ENCODE peak calls at places on chromosomes 4 and X, in eight cellular contexts. One of them, this sample, is unnamed. For H3K4me1, the result is how much of the 10 kb centered on the place peaks cover.

GRCh38 chrX:83771664-83772063 is 89.3 kb upstream of the CYLC1 start:
- DNase-seq in psoas muscle: no peak
- DNase-seq in heart right ventricle: no peak
- DNase-seq in esophagus muscularis mucosa: no peak
- DNase-seq in cardiac muscle cell: no peak
- DNase-seq in transverse colon: no peak
- DNase-seq in A549: no peak
- DNase-seq in mammary epithelial cell: no peak
- DNase-seq in this sample: no peak

GRCh38 chr4:140367738-140368137 is 5.7 kb upstream of the SCOC start:
- DNase-seq in psoas muscle: no peak
- DNase-seq in heart right ventricle: no peak
- DNase-seq in esophagus muscularis mucosa: no peak
- DNase-seq in cardiac muscle cell: peak
- DNase-seq in transverse colon: no peak
- DNase-seq in A549: no peak
- DNase-seq in mammary epithelial cell: peak
- DNase-seq in this sample: no peak

GRCh38 chr4:13642576-13642975 is 15.1 kb upstream of the BOD1L1 start:
- DNase-seq in psoas muscle: no peak
- DNase-seq in heart right ventricle: peak
- DNase-seq in esophagus muscularis mucosa: no peak
- DNase-seq in cardiac muscle cell: peak
- DNase-seq in transverse colon: no peak
- DNase-seq in A549: no peak
- DNase-seq in mammary epithelial cell: no peak
- DNase-seq in this sample: peak

GRCh38 chr4:156006192-156006591 is 52.5 kb upstream of the CTSO start:
- DNase-seq in psoas muscle: no peak
- DNase-seq in heart right ventricle: no peak
- DNase-seq in esophagus muscularis mucosa: no peak
- DNase-seq in cardiac muscle cell: no peak
- DNase-seq in transverse colon: no peak
- DNase-seq in A549: no peak
- DNase-seq in mammary epithelial cell: no peak
- DNase-seq in this sample: no peak

GRCh38 chr4:78059524-78059889 is 2.4 kb downstream of the FRAS1 start:
- DNase-seq in psoas muscle: peak
- DNase-seq in heart right ventricle: peak
- DNase-seq in esophagus muscularis mucosa: no peak
- DNase-seq in cardiac muscle cell: peak
- DNase-seq in transverse colon: peak
- DNase-seq in A549: peak
- DNase-seq in mammary epithelial cell: peak
- DNase-seq in this sample: no peak

GRCh38 chr4:7158991-7159390 is 33.3 kb upstream of the SORCS2 start:
- DNase-seq in psoas muscle: peak
- DNase-seq in heart right ventricle: no peak
- DNase-seq in esophagus muscularis mucosa: no peak
- DNase-seq in cardiac muscle cell: no peak
- DNase-seq in transverse colon: no peak
- DNase-seq in A549: no peak
- DNase-seq in mammary epithelial cell: no peak
- DNase-seq in this sample: peak

GRCh38 chrX:49753691-49754090 is 57.9 kb upstream of the PAGE1 start:
- DNase-seq in psoas muscle: no peak
- DNase-seq in heart right ventricle: no peak
- DNase-seq in esophagus muscularis mucosa: no peak
- DNase-seq in cardiac muscle cell: no peak
- DNase-seq in transverse colon: no peak
- DNase-seq in A549: no peak
- DNase-seq in mammary epithelial cell: no peak
- DNase-seq in this sample: no peak

GRCh38 chrX:53242310-53242709 is 17.3 kb upstream of the KDM5C start:
- DNase-seq in psoas muscle: no peak
- DNase-seq in heart right ventricle: no peak
- DNase-seq in esophagus muscularis mucosa: no peak
- DNase-seq in cardiac muscle cell: no peak
- DNase-seq in transverse colon: no peak
- DNase-seq in A549: no peak
- DNase-seq in mammary epithelial cell: no peak
- DNase-seq in this sample: no peak

GRCh38 chrX:109920868-109921267 is 82.0 kb upstream of the TMEM164 start:
- DNase-seq in psoas muscle: no peak
- DNase-seq in heart right ventricle: no peak
- DNase-seq in esophagus muscularis mucosa: no peak
- DNase-seq in cardiac muscle cell: no peak
- DNase-seq in transverse colon: no peak
- DNase-seq in A549: no peak
- DNase-seq in mammary epithelial cell: no peak
- DNase-seq in this sample: no peak

GRCh38 chr4:2818351-2818939 is 25.2 kb upstream of the ADD1 start:
- DNase-seq in psoas muscle: peak
- DNase-seq in heart right ventricle: no peak
- DNase-seq in esophagus muscularis mucosa: no peak
- DNase-seq in cardiac muscle cell: no peak
- DNase-seq in transverse colon: no peak
- DNase-seq in A549: no peak
- DNase-seq in mammary epithelial cell: no peak
- DNase-seq in this sample: no peak

GRCh38 chr4:188162698-188163097 is 23.5 kb downstream of the TRIML1 start:
- DNase-seq in psoas muscle: no peak
- DNase-seq in heart right ventricle: no peak
- DNase-seq in esophagus muscularis mucosa: no peak
- DNase-seq in cardiac muscle cell: no peak
- DNase-seq in transverse colon: no peak
- DNase-seq in A549: no peak
- DNase-seq in mammary epithelial cell: no peak
- DNase-seq in this sample: no peak

GRCh38 chr4:147408189-147408588 is 72.7 kb upstream of the EDNRA start:
- DNase-seq in psoas muscle: no peak
- DNase-seq in heart right ventricle: no peak
- DNase-seq in esophagus muscularis mucosa: no peak
- DNase-seq in cardiac muscle cell: peak
- DNase-seq in transverse colon: no peak
- DNase-seq in A549: no peak
- DNase-seq in mammary epithelial cell: no peak
- DNase-seq in this sample: no peak

GRCh38 chrX:30904632-30905031 is 15.6 kb upstream of the TAB3 start:
- DNase-seq in psoas muscle: no peak
- DNase-seq in heart right ventricle: no peak
- DNase-seq in esophagus muscularis mucosa: no peak
- DNase-seq in cardiac muscle cell: no peak
- DNase-seq in transverse colon: no peak
- DNase-seq in A549: no peak
- DNase-seq in mammary epithelial cell: peak
- DNase-seq in this sample: no peak

GRCh38 chrX:130028196-130028595 is 45.8 kb downstream of the BCORL1 start:
- DNase-seq in psoas muscle: peak
- DNase-seq in heart right ventricle: peak
- DNase-seq in esophagus muscularis mucosa: no peak
- DNase-seq in cardiac muscle cell: peak
- DNase-seq in transverse colon: peak
- DNase-seq in A549: peak
- DNase-seq in mammary epithelial cell: peak
- DNase-seq in this sample: no peak

GRCh38 chr4:89496851-89497250 is 189.3 kb upstream of the GPRIN3 start:
- DNase-seq in psoas muscle: no peak
- DNase-seq in heart right ventricle: no peak
- DNase-seq in esophagus muscularis mucosa: no peak
- DNase-seq in cardiac muscle cell: peak
- DNase-seq in transverse colon: no peak
- DNase-seq in A549: no peak
- DNase-seq in mammary epithelial cell: peak
- DNase-seq in this sample: no peak

DNA sequence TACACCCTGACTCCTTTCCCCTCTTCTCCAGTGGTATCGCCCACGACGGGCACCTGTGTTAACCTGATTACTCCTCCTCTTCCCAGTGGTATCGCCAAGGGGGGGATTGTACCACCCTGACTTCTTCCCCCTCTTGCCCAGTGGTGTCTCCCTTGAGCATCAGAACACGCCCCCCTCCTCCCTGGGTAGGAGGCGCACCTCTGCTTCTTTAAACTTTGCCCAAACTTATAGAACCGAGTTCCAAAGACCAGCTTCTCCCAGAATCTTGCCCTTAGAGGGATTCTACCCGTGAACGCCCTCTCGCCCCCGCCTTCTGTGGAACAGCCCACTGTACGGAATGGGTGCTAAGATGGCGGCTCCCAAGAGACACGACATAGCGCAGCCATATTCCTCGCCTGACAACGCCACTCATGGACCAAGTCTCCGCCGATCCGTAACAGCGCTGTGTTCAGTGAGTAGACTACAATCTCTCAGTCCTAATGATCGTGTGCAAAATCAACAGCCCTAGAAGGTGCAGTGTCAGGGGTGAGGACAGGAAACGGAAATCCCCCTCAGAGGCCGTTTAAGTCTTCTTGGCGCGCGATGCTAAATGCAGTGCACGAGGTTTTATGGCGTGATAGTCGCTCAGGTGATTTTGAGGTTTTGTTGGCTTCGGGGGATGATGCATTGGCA is 4.2 kb upstream of the ZNF157 start:
- DNase-seq in psoas muscle: peak
- DNase-seq in heart right ventricle: peak
- DNase-seq in esophagus muscularis mucosa: peak
- DNase-seq in cardiac muscle cell: peak
- DNase-seq in transverse colon: peak
- DNase-seq in A549: peak
- DNase-seq in mammary epithelial cell: peak
- DNase-seq in this sample: peak
- H3K4me3 ChIP-seq in psoas muscle: peak
- H3K4me3 ChIP-seq in heart right ventricle: peak
- H3K4me3 ChIP-seq in esophagus muscularis mucosa: peak
- H3K4me3 ChIP-seq in cardiac muscle cell: peak
- H3K4me3 ChIP-seq in transverse colon: peak
- H3K4me3 ChIP-seq in A549: peak
- H3K4me3 ChIP-seq in mammary epithelial cell: peak
- H3K4me3 ChIP-seq in this sample: peak

GRCh38 chr4:41108481-41108880 is 105.9 kb downstream of the APBB2 start:
- DNase-seq in psoas muscle: no peak
- DNase-seq in heart right ventricle: no peak
- DNase-seq in esophagus muscularis mucosa: no peak
- DNase-seq in cardiac muscle cell: no peak
- DNase-seq in transverse colon: no peak
- DNase-seq in A549: no peak
- DNase-seq in mammary epithelial cell: no peak
- DNase-seq in this sample: no peak
- H3K4me1 ChIP-seq in psoas muscle: under half
- H3K4me1 ChIP-seq in heart right ventricle: under half
- H3K4me1 ChIP-seq in esophagus muscularis mucosa: under half
- H3K4me1 ChIP-seq in cardiac muscle cell: under half
- H3K4me1 ChIP-seq in transverse colon: under half
- H3K4me1 ChIP-seq in A549: under half
- H3K4me1 ChIP-seq in mammary epithelial cell: under half
- H3K4me1 ChIP-seq in this sample: under half

DNA sequence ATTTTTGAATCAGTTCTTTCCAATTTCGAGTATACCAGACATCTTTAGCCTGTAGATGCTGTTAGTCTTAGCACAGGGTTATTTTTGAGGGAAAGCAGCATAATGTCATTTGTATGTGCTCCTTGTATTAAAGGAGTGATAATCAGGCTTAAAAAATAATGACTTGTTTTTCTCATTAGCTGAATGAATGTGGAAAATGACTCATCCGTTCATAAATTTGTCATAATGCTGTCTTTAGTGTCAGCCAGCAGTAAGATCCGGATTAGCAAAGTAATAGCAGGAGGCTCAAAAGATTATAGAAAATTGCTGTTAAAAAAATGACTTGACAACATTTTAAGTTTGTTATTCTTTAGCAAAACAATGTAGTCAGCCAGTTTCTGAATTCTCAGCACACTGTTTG is 702.9 kb downstream of the CENPC start:
- DNase-seq in psoas muscle: no peak
- DNase-seq in heart right ventricle: no peak
- DNase-seq in esophagus muscularis mucosa: no peak
- DNase-seq in cardiac muscle cell: no peak
- DNase-seq in transverse colon: no peak
- DNase-seq in A549: no peak
- DNase-seq in mammary epithelial cell: no peak
- DNase-seq in this sample: no peak
- H3K27ac ChIP-seq in psoas muscle: no peak
- H3K27ac ChIP-seq in heart right ventricle: no peak
- H3K27ac ChIP-seq in esophagus muscularis mucosa: no peak
- H3K27ac ChIP-seq in cardiac muscle cell: no peak
- H3K27ac ChIP-seq in transverse colon: no peak
- H3K27ac ChIP-seq in A549: no peak
- H3K27ac ChIP-seq in mammary epithelial cell: no peak
- H3K27ac ChIP-seq in this sample: no peak

DNA sequence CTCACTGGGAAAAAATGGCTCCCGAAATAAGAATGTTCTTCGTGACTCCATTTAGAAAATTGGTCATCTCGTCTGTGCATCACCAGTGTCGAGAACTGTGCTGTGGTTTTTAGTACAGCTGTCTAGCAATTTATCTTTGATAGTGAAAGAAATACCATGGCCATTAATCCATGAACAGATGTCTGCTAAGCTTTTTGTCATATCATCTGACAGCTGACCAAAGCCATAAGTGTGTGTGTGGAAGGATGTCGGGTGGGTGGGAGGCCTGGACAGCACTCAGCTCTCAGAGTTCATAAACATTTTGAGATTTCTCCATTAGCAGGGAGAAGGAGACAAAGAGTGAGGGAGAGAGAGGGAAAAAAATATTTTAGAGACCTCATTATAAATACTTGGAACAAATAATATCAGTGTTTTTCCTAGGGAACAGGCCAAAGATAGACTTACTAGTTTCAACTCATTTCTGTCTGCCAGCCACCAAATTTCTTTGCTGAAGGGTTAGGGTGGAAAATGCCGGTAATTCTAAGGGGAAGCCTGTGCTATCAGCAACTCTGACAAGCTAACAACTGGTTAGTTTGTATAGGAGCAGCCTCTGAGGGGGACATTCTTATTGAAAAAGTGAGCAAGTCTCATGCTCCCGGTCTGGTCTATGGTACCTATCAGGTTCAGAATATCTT is 41.7 kb upstream of the PDLIM3 start:
- DNase-seq in psoas muscle: no peak
- DNase-seq in heart right ventricle: no peak
- DNase-seq in esophagus muscularis mucosa: no peak
- DNase-seq in cardiac muscle cell: peak
- DNase-seq in transverse colon: no peak
- DNase-seq in A549: no peak
- DNase-seq in mammary epithelial cell: no peak
- DNase-seq in this sample: no peak
- H3K4me3 ChIP-seq in psoas muscle: peak
- H3K4me3 ChIP-seq in heart right ventricle: no peak
- H3K4me3 ChIP-seq in esophagus muscularis mucosa: no peak
- H3K4me3 ChIP-seq in cardiac muscle cell: no peak
- H3K4me3 ChIP-seq in transverse colon: no peak
- H3K4me3 ChIP-seq in A549: no peak
- H3K4me3 ChIP-seq in mammary epithelial cell: no peak
- H3K4me3 ChIP-seq in this sample: no peak